ENCODE peak calls at places on chromosomes 16 and 17, in eight cellular contexts. O is heart left ventricle; S is ovary; J is astrocyte of the cerebellum; A is cardiac muscle cell; X is CD8-positive, alpha-beta T cell; N is kidney; W is GM23338. K is an unnamed sample.

GRCh38 chr17:29347831-29348281 is 42.3 kb upstream of the TAOK1 start:
- DNase-seq in O (no peak), S (no peak), J (no peak), A (no peak), X (no peak), N (peak; percentile 48), W (no peak), K (peak; percentile 7)

GRCh38 chr17:55175788-55176425 is 88.9 kb upstream of the HLF start:
- DNase-seq in O (no peak), S (no peak), J (no peak), A (no peak), X (no peak), N (no peak), W (no peak), K (no peak)

GRCh38 chr17:12342161-12342560 is 321.5 kb downstream of the MAP2K4 start:
- DNase-seq in O (no peak), S (no peak), J (no peak), A (no peak), X (no peak), N (no peak), W (no peak), K (no peak)

GRCh38 chr16:645852-646678 is 3.1 kb upstream of the WDR90 start:
- DNase-seq in O (peak; percentile 88), S (peak; percentile 73), J (no peak), A (no peak), X (no peak), N (no peak), W (peak; percentile 65), K (no peak)

GRCh38 chr16:1723450-1724147 is 17.6 kb downstream of the MAPK8IP3 start:
- DNase-seq in O (no peak), S (no peak), J (no peak), A (peak; percentile 47), X (no peak), N (no peak), W (peak; percentile 67), K (peak; percentile 50)

GRCh38 chr17:59149841-59150511 is 5.0 kb downstream of the SKA2 start:
- DNase-seq in O (no peak), S (no peak), J (no peak), A (no peak), X (no peak), N (no peak), W (no peak), K (no peak)

GRCh38 chr16:73113326-73113720 is 65.4 kb upstream of the ZFHX3 start:
- DNase-seq in O (no peak), S (no peak), J (no peak), A (no peak), X (no peak), N (no peak), W (no peak), K (no peak)

GRCh38 chr17:39213852-39214251 is 11.9 kb downstream of the STAC2 start:
- DNase-seq in O (no peak), S (no peak), J (no peak), A (no peak), X (no peak), N (peak; percentile 87), W (no peak), K (no peak)

GRCh38 chr16:46826618-46827017 is 4.4 kb downstream of the C16orf87 start:
- DNase-seq in O (no peak), S (no peak), J (no peak), A (no peak), X (no peak), N (no peak), W (no peak), K (no peak)

GRCh38 chr17:4574448-4575045 is 9.8 kb upstream of the SMTNL2 start:
- DNase-seq in O (no peak), S (no peak), J (no peak), A (no peak), X (no peak), N (no peak), W (no peak), K (no peak)

GRCh38 chr17:77451894-77452852 is 311.4 kb downstream of the SEC14L1 start:
- DNase-seq in O (peak; percentile 78), S (peak; percentile 81), J (no peak), A (peak; percentile 87), X (no peak), N (no peak), W (peak; percentile 86), K (peak; percentile 79)

GRCh38 chr16:14289692-14290340 is 218.7 kb downstream of the MRTFB start:
- DNase-seq in O (no peak), S (no peak), J (no peak), A (peak; percentile 30), X (no peak), N (no peak), W (peak; percentile 86), K (no peak)

GRCh38 chr17:82925336-82925735 is 85.5 kb upstream of the ZNF750 start:
- DNase-seq in O (no peak), S (no peak), J (no peak), A (no peak), X (no peak), N (peak; percentile 70), W (no peak), K (no peak)

GRCh38 chr17:64130559-64131001 is 636 bp upstream of the ERN1 start:
- DNase-seq in O (peak; percentile 62), S (peak; percentile 62), J (no peak), A (no peak), X (peak; percentile 8), N (peak; percentile 80), W (no peak), K (no peak)

GRCh38 chr17:3896108-3897099 is 3.6 kb upstream of the CAMKK1 start:
- DNase-seq in O (no peak), S (peak; percentile 59), J (no peak), A (no peak), X (no peak), N (peak; percentile 74), W (no peak), K (no peak)

GRCh38 chr17:1438593-1439083 is 17.4 kb downstream of the CRK start:
- DNase-seq in O (no peak), S (no peak), J (no peak), A (no peak), X (no peak), N (no peak), W (no peak), K (peak; percentile 67)

GRCh38 chr16:34802848-34803599 is 1343.6 kb downstream of the TP53TG3F start:
- DNase-seq in O (no peak), S (no peak), J (no peak), A (no peak), X (no peak), N (peak; percentile 50), W (no peak), K (no peak)

GRCh38 chr17:40452074-40452787 is 9.0 kb downstream of the IGFBP4 start:
- DNase-seq in O (peak; percentile 70), S (peak; percentile 67), J (peak; percentile 49), A (no peak), X (no peak), N (peak; percentile 65), W (no peak), K (peak; percentile 90)

GRCh38 chr17:63142836-63143235 is 176.8 kb downstream of the TANC2 start:
- DNase-seq in O (no peak), S (no peak), J (no peak), A (no peak), X (no peak), N (no peak), W (no peak), K (no peak)

DNA sequence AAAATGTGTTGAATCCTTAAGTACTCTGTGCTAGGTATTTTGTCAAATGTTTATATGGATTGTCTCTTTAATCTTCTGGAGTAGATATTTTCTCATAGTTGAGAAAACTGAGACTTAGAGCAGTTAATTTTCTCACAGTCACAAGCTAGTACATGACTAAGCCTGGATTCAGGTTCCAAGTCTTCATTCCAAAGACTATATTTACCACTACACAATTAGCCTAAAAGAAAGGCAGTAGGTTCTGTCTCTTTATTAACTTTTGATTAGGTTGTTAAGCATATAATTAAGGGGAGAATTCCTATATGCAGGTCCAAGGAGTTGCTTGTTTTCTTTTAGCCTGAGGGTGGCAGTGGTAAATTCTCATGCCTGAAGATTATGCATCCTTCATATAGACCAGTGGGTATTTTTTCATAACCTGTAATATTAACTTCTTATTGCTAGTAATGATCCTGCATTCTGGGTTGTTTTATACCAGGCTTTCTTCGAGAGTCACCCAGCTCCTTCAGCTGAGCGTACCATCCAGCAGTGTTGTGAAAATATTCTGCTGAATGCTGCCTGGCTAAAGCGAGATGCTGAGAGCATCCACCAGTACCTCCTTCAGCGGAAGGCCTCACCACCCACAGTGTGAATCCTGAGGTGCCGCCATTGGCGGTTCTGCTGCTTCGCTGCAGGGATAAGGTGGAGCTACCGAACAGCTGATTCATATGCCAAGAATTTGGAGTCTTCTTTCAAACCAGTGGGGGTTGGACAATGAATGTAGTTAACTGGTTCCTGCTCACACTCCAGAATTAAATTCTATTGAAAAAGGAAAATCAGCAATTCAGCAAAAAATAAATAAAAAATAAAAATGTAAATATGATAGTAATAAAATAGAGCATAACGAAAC is 28.2 kb upstream of the KPNB1 start:
- DNase-seq in O (peak; percentile 61), S (peak; percentile 61), J (peak; percentile 87), A (peak; percentile 37), X (no peak), N (peak; percentile 77), W (peak; percentile 60), K (peak; percentile 96)
- H3K4me3 ChIP-seq in O (no peak overlapping the region), S (no peak overlapping the region), J (no peak overlapping the region), A (no peak overlapping the region), X (no peak overlapping the region), N (no peak overlapping the region), W (no peak overlapping the region), K (no peak overlapping the region)

GRCh38 chr16:57475711-57476339 is 10.5 kb downstream of the DOK4 start:
- DNase-seq in O (no peak), S (no peak), J (no peak), A (peak; percentile 77), X (no peak), N (peak; percentile 85), W (peak; percentile 96), K (peak; percentile 43)
- TF ChIP-seq CTCF in O (peak; percentile 35), S (no peak), J (peak; percentile 78), A (peak; percentile 77), X (peak; percentile 87), N (no peak), W (peak; percentile 74), K (peak; percentile 84)

DNA sequence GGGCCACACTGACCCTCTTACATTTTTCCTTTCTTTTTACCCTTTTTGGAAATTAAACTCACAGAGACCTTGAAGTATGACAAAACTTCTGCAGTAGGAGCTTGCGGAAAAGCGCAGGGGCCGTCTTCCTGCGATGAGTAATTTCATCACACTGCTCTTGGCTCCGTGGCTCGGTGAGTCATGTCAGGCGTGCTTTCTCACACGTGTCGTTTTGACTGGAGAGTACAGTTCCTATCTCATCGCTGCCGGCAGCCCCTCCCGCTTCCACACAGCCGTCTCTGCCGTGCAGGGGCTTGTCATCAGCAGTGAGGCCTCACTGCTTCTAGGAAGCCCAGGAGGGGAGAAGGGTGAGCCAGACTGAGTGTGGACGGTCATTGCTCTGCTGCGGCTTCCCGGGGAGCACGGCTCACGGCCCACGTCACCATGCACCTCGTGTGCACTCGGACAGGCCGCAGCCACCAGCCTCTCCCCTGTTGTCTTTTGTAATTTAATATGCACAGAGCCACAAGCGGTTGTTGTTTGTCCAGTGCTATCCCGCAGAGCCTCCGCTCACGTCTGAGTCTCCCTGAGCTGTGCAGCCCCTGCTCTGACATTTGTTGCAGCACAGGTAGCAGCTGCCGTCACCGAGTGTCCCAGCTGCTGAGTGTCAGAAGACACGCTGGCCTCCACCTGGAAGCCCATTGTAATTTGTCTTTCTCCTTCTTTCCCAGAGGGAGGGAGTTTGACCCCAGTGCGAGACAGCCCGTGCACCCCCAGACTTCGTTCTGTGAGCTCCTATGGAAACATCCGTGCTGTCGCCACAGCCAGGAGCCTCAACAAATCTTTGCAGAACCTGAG is 99.4 kb upstream of the CHMP6 start:
- DNase-seq in O (peak; percentile 85), S (peak; percentile 89), J (peak; percentile 95), A (peak; percentile 52), X (peak; percentile 55), N (peak; percentile 86), W (no peak), K (peak; percentile 99)
- H3K4me3 ChIP-seq in O (no peak overlapping the region), S (no peak overlapping the region), J (no peak overlapping the region), A (no peak overlapping the region), X (no peak overlapping the region), N (no peak overlapping the region), W (no peak overlapping the region), K (peak overlapping the region; percentile 10)

GRCh38 chr16:87145181-87146176 is 171.7 kb downstream of the C16orf95 start:
- DNase-seq in O (no peak), S (no peak), J (peak; percentile 76), A (no peak), X (no peak), N (no peak), W (no peak), K (peak; percentile 86)
- TF ChIP-seq CTCF in O (no peak), S (no peak), J (peak; percentile 19), A (peak; percentile 17), X (no peak), N (no peak), W (no peak), K (no peak)